ENCODE peak calls at places on chromosome 14, in ten cellular contexts. One of them, this sample, is unnamed.

GRCh38 chr14:95044463-95045254 is 112.7 kb downstream of the DICER1 start:
- DNase-seq in pancreas: no peak
- DNase-seq in aorta: no peak
- DNase-seq in fibroblast of lung: no peak
- DNase-seq in psoas muscle: no peak
- DNase-seq in IMR-90: no peak
- DNase-seq in transverse colon: no peak
- DNase-seq in MM.1S: no peak
- DNase-seq in CD8-positive, alpha-beta memory T cell: no peak
- DNase-seq in CD8-positive, alpha-beta T cell: no peak
- DNase-seq in this sample: peak; percentile 27

GRCh38 chr14:38958589-38958988 is 144.4 kb downstream of the SEC23A start:
- DNase-seq in pancreas: no peak
- DNase-seq in aorta: no peak
- DNase-seq in MM.1S: no peak
- DNase-seq in psoas muscle: no peak
- DNase-seq in transverse colon: no peak
- DNase-seq in CD8-positive, alpha-beta T cell: no peak
- DNase-seq in CD8-positive, alpha-beta memory T cell: no peak
- DNase-seq in IMR-90: no peak
- DNase-seq in fibroblast of lung: no peak
- DNase-seq in this sample: no peak

GRCh38 chr14:22820731-22821130 is 5.5 kb upstream of the SLC7A7 start:
- DNase-seq in IMR-90: no peak
- DNase-seq in fibroblast of lung: no peak
- DNase-seq in CD8-positive, alpha-beta memory T cell: no peak
- DNase-seq in psoas muscle: no peak
- DNase-seq in MM.1S: no peak
- DNase-seq in aorta: no peak
- DNase-seq in CD8-positive, alpha-beta T cell: no peak
- DNase-seq in transverse colon: no peak
- DNase-seq in pancreas: no peak
- DNase-seq in this sample: no peak

GRCh38 chr14:39368261-39368959 is 63.8 kb downstream of the FBXO33 start:
- DNase-seq in MM.1S: no peak
- DNase-seq in pancreas: peak; percentile 51
- DNase-seq in fibroblast of lung: peak; percentile 80
- DNase-seq in IMR-90: peak; percentile 78
- DNase-seq in CD8-positive, alpha-beta memory T cell: no peak
- DNase-seq in CD8-positive, alpha-beta T cell: no peak
- DNase-seq in aorta: no peak
- DNase-seq in psoas muscle: peak; percentile 51
- DNase-seq in transverse colon: peak; percentile 32
- DNase-seq in this sample: no peak

GRCh38 chr14:42806909-42807315 is 1200.2 kb downstream of the LRFN5 start:
- DNase-seq in fibroblast of lung: peak; percentile 100
- DNase-seq in psoas muscle: no peak
- DNase-seq in pancreas: no peak
- DNase-seq in aorta: no peak
- DNase-seq in MM.1S: no peak
- DNase-seq in IMR-90: peak; percentile 96
- DNase-seq in CD8-positive, alpha-beta memory T cell: no peak
- DNase-seq in CD8-positive, alpha-beta T cell: no peak
- DNase-seq in transverse colon: no peak
- DNase-seq in this sample: no peak

GRCh38 chr14:69317780-69318179 is 57.8 kb downstream of the GALNT16 start:
- DNase-seq in MM.1S: no peak
- DNase-seq in CD8-positive, alpha-beta T cell: no peak
- DNase-seq in aorta: peak; percentile 63
- DNase-seq in fibroblast of lung: no peak
- DNase-seq in CD8-positive, alpha-beta memory T cell: no peak
- DNase-seq in psoas muscle: no peak
- DNase-seq in IMR-90: no peak
- DNase-seq in pancreas: no peak
- DNase-seq in transverse colon: peak; percentile 11
- DNase-seq in this sample: peak; percentile 60

GRCh38 chr14:21299562-21300130 is 19.8 kb downstream of the RPGRIP1 start:
- DNase-seq in aorta: peak; percentile 42
- DNase-seq in IMR-90: no peak
- DNase-seq in pancreas: no peak
- DNase-seq in CD8-positive, alpha-beta T cell: no peak
- DNase-seq in fibroblast of lung: no peak
- DNase-seq in CD8-positive, alpha-beta memory T cell: no peak
- DNase-seq in MM.1S: no peak
- DNase-seq in psoas muscle: no peak
- DNase-seq in transverse colon: no peak
- DNase-seq in this sample: no peak

GRCh38 chr14:77882631-77883030 is 82.7 kb downstream of the ADCK1 start:
- DNase-seq in transverse colon: no peak
- DNase-seq in fibroblast of lung: peak; percentile 9
- DNase-seq in CD8-positive, alpha-beta T cell: no peak
- DNase-seq in MM.1S: no peak
- DNase-seq in psoas muscle: peak; percentile 21
- DNase-seq in CD8-positive, alpha-beta memory T cell: no peak
- DNase-seq in pancreas: no peak
- DNase-seq in IMR-90: no peak
- DNase-seq in aorta: no peak
- DNase-seq in this sample: peak; percentile 17

GRCh38 chr14:68961781-68962584 is 17.1 kb downstream of the ACTN1 start:
- DNase-seq in IMR-90: peak; percentile 85
- DNase-seq in fibroblast of lung: peak; percentile 51
- DNase-seq in transverse colon: no peak
- DNase-seq in MM.1S: no peak
- DNase-seq in pancreas: peak; percentile 50
- DNase-seq in CD8-positive, alpha-beta memory T cell: no peak
- DNase-seq in psoas muscle: no peak
- DNase-seq in CD8-positive, alpha-beta T cell: no peak
- DNase-seq in aorta: peak; percentile 87
- DNase-seq in this sample: peak; percentile 90

GRCh38 chr14:51726166-51726899 is 74.6 kb downstream of the FRMD6 start:
- DNase-seq in CD8-positive, alpha-beta T cell: no peak
- DNase-seq in MM.1S: no peak
- DNase-seq in CD8-positive, alpha-beta memory T cell: no peak
- DNase-seq in fibroblast of lung: peak; percentile 19
- DNase-seq in psoas muscle: no peak
- DNase-seq in IMR-90: peak; percentile 55
- DNase-seq in aorta: no peak
- DNase-seq in transverse colon: no peak
- DNase-seq in pancreas: no peak
- DNase-seq in this sample: no peak

GRCh38 chr14:20652996-20653975 is 11.8 kb upstream of the OR6S1 start:
- DNase-seq in CD8-positive, alpha-beta memory T cell: no peak
- DNase-seq in transverse colon: no peak
- DNase-seq in CD8-positive, alpha-beta T cell: no peak
- DNase-seq in pancreas: peak; percentile 52
- DNase-seq in MM.1S: no peak
- DNase-seq in aorta: no peak
- DNase-seq in IMR-90: peak; percentile 67
- DNase-seq in fibroblast of lung: peak; percentile 72
- DNase-seq in psoas muscle: no peak
- DNase-seq in this sample: peak; percentile 31

GRCh38 chr14:61355892-61356325 is 34.5 kb downstream of the PRKCH start:
- DNase-seq in fibroblast of lung: peak; percentile 43
- DNase-seq in CD8-positive, alpha-beta memory T cell: no peak
- DNase-seq in aorta: no peak
- DNase-seq in psoas muscle: peak; percentile 64
- DNase-seq in CD8-positive, alpha-beta T cell: no peak
- DNase-seq in transverse colon: no peak
- DNase-seq in pancreas: peak; percentile 26
- DNase-seq in IMR-90: peak; percentile 11
- DNase-seq in MM.1S: no peak
- DNase-seq in this sample: peak; percentile 79

GRCh38 chr14:104349950-104350349 is 211.6 kb downstream of the KIF26A start:
- DNase-seq in pancreas: no peak
- DNase-seq in transverse colon: peak; percentile 5
- DNase-seq in MM.1S: no peak
- DNase-seq in fibroblast of lung: no peak
- DNase-seq in IMR-90: no peak
- DNase-seq in psoas muscle: no peak
- DNase-seq in CD8-positive, alpha-beta memory T cell: no peak
- DNase-seq in CD8-positive, alpha-beta T cell: no peak
- DNase-seq in aorta: no peak
- DNase-seq in this sample: no peak
- H3K4me1 ChIP-seq in pancreas: no peaks in the 10 kb centered on the region
- H3K4me1 ChIP-seq in transverse colon: no peaks in the 10 kb centered on the region
- H3K4me1 ChIP-seq in MM.1S: no peaks in the 10 kb centered on the region
- H3K4me1 ChIP-seq in fibroblast of lung: no peaks in the 10 kb centered on the region
- H3K4me1 ChIP-seq in IMR-90: no peaks in the 10 kb centered on the region
- H3K4me1 ChIP-seq in psoas muscle: no peaks in the 10 kb centered on the region
- H3K4me1 ChIP-seq in CD8-positive, alpha-beta memory T cell: no peaks in the 10 kb centered on the region
- H3K4me1 ChIP-seq in CD8-positive, alpha-beta T cell: no peaks in the 10 kb centered on the region
- H3K4me1 ChIP-seq in aorta: no peaks in the 10 kb centered on the region
- H3K4me1 ChIP-seq in this sample: no peaks in the 10 kb centered on the region

DNA sequence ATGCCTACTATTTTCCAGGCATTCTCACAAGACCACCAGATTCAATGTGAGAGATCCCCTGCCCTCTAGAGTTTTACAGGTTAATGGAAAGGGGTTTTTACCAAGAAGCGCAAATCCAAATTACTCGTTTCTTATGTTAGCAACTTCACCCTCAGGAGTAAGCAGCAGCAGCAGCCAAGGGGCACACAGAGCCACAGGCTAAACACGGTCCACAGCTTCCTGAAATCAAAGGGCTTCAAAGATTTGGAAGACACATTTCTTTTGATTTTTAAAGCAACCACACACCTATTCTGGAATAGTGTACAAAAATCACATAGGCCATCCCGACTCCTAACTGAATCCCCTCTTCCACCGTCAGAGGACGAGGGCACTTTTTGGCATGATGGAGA is 106.9 kb downstream of the ARF6 start:
- DNase-seq in fibroblast of lung: no peak
- DNase-seq in aorta: no peak
- DNase-seq in IMR-90: no peak
- DNase-seq in transverse colon: no peak
- DNase-seq in psoas muscle: no peak
- DNase-seq in pancreas: no peak
- DNase-seq in CD8-positive, alpha-beta memory T cell: peak; percentile 5
- DNase-seq in CD8-positive, alpha-beta T cell: no peak
- DNase-seq in MM.1S: no peak
- DNase-seq in this sample: no peak
- H3K4me1 ChIP-seq in fibroblast of lung: peaks cover 34% of the 10 kb centered on the region
- H3K4me1 ChIP-seq in aorta: peaks cover 2% of the 10 kb centered on the region
- H3K4me1 ChIP-seq in IMR-90: peaks cover 45% of the 10 kb centered on the region
- H3K4me1 ChIP-seq in transverse colon: peaks cover 67% of the 10 kb centered on the region
- H3K4me1 ChIP-seq in psoas muscle: peaks cover 55% of the 10 kb centered on the region
- H3K4me1 ChIP-seq in pancreas: peaks cover 7% of the 10 kb centered on the region
- H3K4me1 ChIP-seq in CD8-positive, alpha-beta memory T cell: peaks cover 61% of the 10 kb centered on the region
- H3K4me1 ChIP-seq in CD8-positive, alpha-beta T cell: peaks cover 58% of the 10 kb centered on the region
- H3K4me1 ChIP-seq in MM.1S: peaks cover 39% of the 10 kb centered on the region
- H3K4me1 ChIP-seq in this sample: peaks cover 36% of the 10 kb centered on the region

GRCh38 chr14:103538291-103539055 is 9.5 kb downstream of the TRMT61A start:
- DNase-seq in IMR-90: no peak
- DNase-seq in CD8-positive, alpha-beta T cell: no peak
- DNase-seq in transverse colon: no peak
- DNase-seq in MM.1S: no peak
- DNase-seq in aorta: no peak
- DNase-seq in psoas muscle: peak; percentile 73
- DNase-seq in pancreas: no peak
- DNase-seq in fibroblast of lung: no peak
- DNase-seq in CD8-positive, alpha-beta memory T cell: no peak
- DNase-seq in this sample: peak; percentile 83

GRCh38 chr14:103537175-103537990 is 8.4 kb downstream of the TRMT61A start:
- DNase-seq in aorta: no peak
- DNase-seq in transverse colon: no peak
- DNase-seq in fibroblast of lung: peak; percentile 40
- DNase-seq in MM.1S: no peak
- DNase-seq in CD8-positive, alpha-beta T cell: no peak
- DNase-seq in pancreas: no peak
- DNase-seq in psoas muscle: no peak
- DNase-seq in IMR-90: peak; percentile 55
- DNase-seq in CD8-positive, alpha-beta memory T cell: no peak
- DNase-seq in this sample: peak; percentile 63

GRCh38 chr14:103541494-103541943 is 12.5 kb downstream of the TRMT61A start:
- DNase-seq in aorta: no peak
- DNase-seq in IMR-90: no peak
- DNase-seq in MM.1S: no peak
- DNase-seq in transverse colon: no peak
- DNase-seq in fibroblast of lung: no peak
- DNase-seq in pancreas: no peak
- DNase-seq in psoas muscle: peak; percentile 52
- DNase-seq in CD8-positive, alpha-beta memory T cell: no peak
- DNase-seq in CD8-positive, alpha-beta T cell: no peak
- DNase-seq in this sample: peak; percentile 70

GRCh38 chr14:103540816-103541493 is 12.0 kb downstream of the TRMT61A start:
- DNase-seq in MM.1S: no peak
- DNase-seq in fibroblast of lung: no peak
- DNase-seq in transverse colon: no peak
- DNase-seq in CD8-positive, alpha-beta T cell: no peak
- DNase-seq in psoas muscle: peak; percentile 56
- DNase-seq in IMR-90: no peak
- DNase-seq in pancreas: no peak
- DNase-seq in aorta: no peak
- DNase-seq in CD8-positive, alpha-beta memory T cell: no peak
- DNase-seq in this sample: peak; percentile 78

DNA sequence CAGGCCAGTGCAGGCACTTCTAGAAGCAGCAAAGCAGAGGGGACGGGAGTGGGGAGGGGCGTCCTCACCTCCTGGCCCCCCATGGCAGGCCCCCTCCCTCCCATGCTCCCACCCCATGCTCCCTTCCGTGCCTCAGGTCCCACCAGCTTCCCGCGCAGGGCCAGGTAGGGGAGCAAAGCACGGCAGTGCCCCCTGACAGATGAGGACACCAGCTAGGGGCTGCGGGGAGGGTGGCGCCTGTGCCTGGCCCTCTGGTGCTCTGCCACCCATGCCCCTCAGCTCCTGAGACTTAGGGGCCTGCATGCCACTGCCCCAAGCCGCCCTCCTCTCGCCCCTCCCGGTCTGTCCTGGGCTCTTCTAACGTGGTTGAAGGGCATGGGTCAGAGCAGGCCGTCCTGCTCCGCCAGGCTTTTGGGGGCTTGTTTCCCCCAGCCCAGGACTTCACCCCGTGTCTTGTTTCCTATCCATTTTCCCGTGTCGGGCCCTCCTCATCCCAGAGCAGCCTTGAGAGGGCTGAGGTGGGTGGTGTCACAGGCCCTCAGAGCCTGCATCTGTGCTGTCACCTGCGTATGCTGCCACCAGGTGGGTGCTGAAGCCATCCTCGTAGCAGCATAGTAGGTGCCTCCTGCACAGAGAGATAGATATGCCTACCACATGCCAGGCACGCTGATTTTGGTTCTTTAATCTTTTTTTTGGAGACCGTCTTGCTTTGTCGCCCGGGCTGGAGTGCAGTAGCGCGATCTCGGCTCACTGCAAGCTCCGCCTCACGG is 10.2 kb downstream of the TRMT61A start:
- DNase-seq in transverse colon: no peak
- DNase-seq in CD8-positive, alpha-beta memory T cell: no peak
- DNase-seq in fibroblast of lung: no peak
- DNase-seq in psoas muscle: peak; percentile 48
- DNase-seq in aorta: no peak
- DNase-seq in MM.1S: no peak
- DNase-seq in IMR-90: no peak
- DNase-seq in pancreas: no peak
- DNase-seq in CD8-positive, alpha-beta T cell: no peak
- DNase-seq in this sample: peak; percentile 80
- H3K4me1 ChIP-seq in transverse colon: peaks cover 71% of the 10 kb centered on the region
- H3K4me1 ChIP-seq in CD8-positive, alpha-beta memory T cell: no peaks in the 10 kb centered on the region
- H3K4me1 ChIP-seq in fibroblast of lung: peaks cover 46% of the 10 kb centered on the region
- H3K4me1 ChIP-seq in psoas muscle: peaks cover 54% of the 10 kb centered on the region
- H3K4me1 ChIP-seq in aorta: no peaks in the 10 kb centered on the region
- H3K4me1 ChIP-seq in MM.1S: no peaks in the 10 kb centered on the region
- H3K4me1 ChIP-seq in IMR-90: peaks cover 25% of the 10 kb centered on the region
- H3K4me1 ChIP-seq in pancreas: peaks cover 3% of the 10 kb centered on the region
- H3K4me1 ChIP-seq in CD8-positive, alpha-beta T cell: no peaks in the 10 kb centered on the region
- H3K4me1 ChIP-seq in this sample: peaks cover 15% of the 10 kb centered on the region

GRCh38 chr14:101821528-101821927 is 60.0 kb downstream of the PPP2R5C start:
- DNase-seq in CD8-positive, alpha-beta T cell: peak; percentile 56
- DNase-seq in CD8-positive, alpha-beta memory T cell: peak; percentile 87
- DNase-seq in psoas muscle: no peak
- DNase-seq in MM.1S: no peak
- DNase-seq in IMR-90: no peak
- DNase-seq in pancreas: no peak
- DNase-seq in aorta: no peak
- DNase-seq in transverse colon: no peak
- DNase-seq in fibroblast of lung: no peak
- DNase-seq in this sample: no peak
- H3K4me1 ChIP-seq in CD8-positive, alpha-beta T cell: peaks cover 80% of the 10 kb centered on the region
- H3K4me1 ChIP-seq in CD8-positive, alpha-beta memory T cell: peaks cover 76% of the 10 kb centered on the region
- H3K4me1 ChIP-seq in psoas muscle: peaks cover 44% of the 10 kb centered on the region
- H3K4me1 ChIP-seq in MM.1S: peaks cover 31% of the 10 kb centered on the region
- H3K4me1 ChIP-seq in IMR-90: peaks cover 14% of the 10 kb centered on the region
- H3K4me1 ChIP-seq in pancreas: no peaks in the 10 kb centered on the region
- H3K4me1 ChIP-seq in aorta: no peaks in the 10 kb centered on the region
- H3K4me1 ChIP-seq in transverse colon: peaks cover 9% of the 10 kb centered on the region
- H3K4me1 ChIP-seq in fibroblast of lung: peaks cover 12% of the 10 kb centered on the region
- H3K4me1 ChIP-seq in this sample: no peaks in the 10 kb centered on the region

This sample was measured in kidney.